ENCODE peak calls at places on chromosome 2, in seven cellular contexts. D is stimulated activated naive B cell treated with anti-CD40 and anti-IgM and Interleukin-4, amounts not matched to agents 10 μg/mL and 1 μg/mL and 100 μg/mL, for 72 hours; T is choroid plexus epithelial cell; L is cardiac fibroblast; B is NCI-H774; Z is COLO829; V is OCI-LY7. M is an unnamed sample.

GRCh38 chr2:71277159-71277498 is 50.2 kb upstream of the PAIP2B start:
- DNase-seq in L (no peak), V (no peak), B (no peak), Z (no peak), T (peak), D (no peak), M (no peak)

GRCh38 chr2:12352891-12353290 is 363.8 kb upstream of the TRIB2 start:
- DNase-seq in V (no peak), Z (no peak), D (no peak), L (no peak), T (no peak), B (peak), M (no peak)

GRCh38 chr2:187228986-187229385 is 219.1 kb downstream of the CALCRL start:
- DNase-seq in D (no peak), B (no peak), Z (no peak), V (no peak), T (no peak), L (no peak), M (no peak)

GRCh38 chr2:40844353-40845277 is 392.7 kb upstream of the SLC8A1 start:
- DNase-seq in Z (peak), V (peak), B (no peak), T (peak), D (no peak), L (peak), M (no peak)

GRCh38 chr2:217510790-217511291 is 492.0 kb downstream of the TNS1 start:
- DNase-seq in B (peak), D (peak), T (peak), Z (peak), V (peak), L (peak), M (peak)

GRCh38 chr2:31033032-31033431 is 105.2 kb downstream of the GALNT14 start:
- DNase-seq in D (no peak), L (no peak), T (no peak), B (no peak), Z (no peak), V (no peak), M (no peak)

GRCh38 chr2:189406612-189407011 is 34.7 kb upstream of the WDR75 start:
- DNase-seq in B (no peak), L (peak), T (peak), Z (no peak), D (no peak), V (no peak), M (no peak)

GRCh38 chr2:20524412-20525040 is 77.7 kb downstream of the RHOB start:
- DNase-seq in T (no peak), Z (no peak), B (no peak), V (peak), D (peak), L (peak), M (peak)

GRCh38 chr2:189104926-189105325 is 74.6 kb downstream of the COL5A2 start:
- DNase-seq in Z (no peak), B (no peak), D (no peak), V (no peak), T (peak), L (peak), M (no peak)

GRCh38 chr2:197075754-197076337 is 149.3 kb upstream of the PGAP1 start:
- DNase-seq in V (peak), B (no peak), T (peak), D (no peak), L (peak), Z (no peak), M (no peak)

GRCh38 chr2:28274911-28275685 is 117.6 kb upstream of the FOSL2 start:
- DNase-seq in Z (peak), T (peak), V (no peak), L (peak), B (no peak), D (no peak), M (peak)

GRCh38 chr2:15673919-15674636 is 82.4 kb downstream of the DDX1 start:
- DNase-seq in Z (no peak), T (peak), V (no peak), L (peak), D (no peak), B (no peak), M (no peak)

GRCh38 chr2:148534416-148535205 is 109.9 kb upstream of the EPC2 start:
- DNase-seq in T (no peak), L (no peak), Z (no peak), B (no peak), D (no peak), V (no peak), M (no peak)

GRCh38 chr2:124025896-124026295 is 809 bp downstream of the CNTNAP5 start:
- DNase-seq in Z (no peak), T (no peak), L (no peak), V (no peak), B (no peak), D (no peak), M (no peak)

GRCh38 chr2:112481528-112482228 is at the start of gene TTL:
- DNase-seq in Z (peak), T (peak), D (peak), V (peak), B (peak), L (peak), M (peak)

GRCh38 chr2:60148717-60149116 is 404.7 kb downstream of the BCL11A start:
- DNase-seq in T (no peak), D (no peak), Z (no peak), V (no peak), L (no peak), B (no peak), M (no peak)